ENCODE peak calls at places on chromosomes 13 and 19, in ten cellular contexts. O is HS-27A; U is activated T-helper 9 cell treated with anti-CD3 and anti-CD28 coated beads, Interleukin-2, amount 50 U/mL, for 16 hours; K is fibroblast of lung; W is stimulated activated CD8-positive, alpha-beta memory T cell treated with anti-CD3 and anti-CD28 coated beads, Interleukin-7, amount 100 ng/mL, for 4 hours; S is anterior cingulate cortex; Y is progenitor cell of endocrine pancreas; V is sciatic nerve; J is HTR-8/SVneo; D is tibial nerve. B is an unnamed sample.
A peak's percentile ranks its signal among the peaks of the same experiment; 100 is the strongest.

GRCh38 chr13:23323946-23324709 is 109.4 kb downstream of the SACS start:
- DNase-seq in D (no peak), Y (no peak), K (peak; percentile 61), U (no peak), W (no peak), V (no peak), S (no peak), O (no peak), J (no peak), B (no peak)

GRCh38 chr19:3761382-3762129 is at the start of gene APBA3:
- DNase-seq in D (peak; percentile 92), U (peak; percentile 95), O (peak; percentile 70), S (peak; percentile 75), V (peak; percentile 95), K (peak; percentile 72), W (peak; percentile 91), Y (peak; percentile 91), J (peak; percentile 82), B (peak; percentile 83)

GRCh38 chr19:19561946-19562664 is 24.0 kb downstream of the CILP2 start:
- DNase-seq in J (no peak), V (no peak), O (no peak), Y (no peak), S (no peak), W (no peak), U (no peak), D (no peak), K (no peak), B (no peak)

GRCh38 chr19:46654621-46655152 is 6.3 kb downstream of the DACT3 start:
- DNase-seq in V (no peak), U (no peak), Y (no peak), J (no peak), W (no peak), O (no peak), S (peak; percentile 64), K (no peak), D (no peak), B (no peak)

GRCh38 chr13:19072543-19072942 is 109.1 kb downstream of the TUBA3C start:
- DNase-seq in W (no peak), S (no peak), U (no peak), V (no peak), Y (no peak), K (no peak), J (no peak), O (no peak), D (no peak), B (no peak)

GRCh38 chr13:58165617-58166016 is 534.1 kb downstream of the PCDH17 start:
- DNase-seq in K (peak; percentile 3), U (no peak), O (no peak), D (no peak), V (no peak), W (no peak), Y (no peak), J (no peak), S (no peak), B (no peak)

GRCh38 chr13:80006940-80007339 is 334.0 kb downstream of the SPRY2 start:
- DNase-seq in D (no peak), K (no peak), J (no peak), S (no peak), U (no peak), V (no peak), O (no peak), W (no peak), Y (no peak), B (no peak)

GRCh38 chr13:79468402-79468801 is 12.6 kb upstream of the NDFIP2 start:
- DNase-seq in Y (no peak), W (no peak), D (no peak), S (no peak), U (no peak), O (no peak), J (no peak), K (no peak), V (no peak), B (no peak)

GRCh38 chr13:23467048-23467931 is 33.8 kb upstream of the SACS start:
- DNase-seq in W (no peak), D (no peak), V (peak; percentile 61), U (no peak), Y (no peak), K (no peak), O (no peak), J (no peak), S (no peak), B (no peak)

GRCh38 chr19:22595918-22596341 is 38.2 kb upstream of the ZNF492 start:
- DNase-seq in Y (no peak), V (peak; percentile 86), O (no peak), D (peak; percentile 41), W (no peak), U (no peak), K (no peak), S (no peak), J (no peak), B (no peak)

GRCh38 chr19:21697698-21698097 is 69.7 kb downstream of the ZNF100 start:
- DNase-seq in W (no peak), V (no peak), K (no peak), U (no peak), O (no peak), Y (no peak), S (no peak), D (no peak), J (no peak), B (no peak)

GRCh38 chr13:91399189-91400093 is 1.0 kb downstream of the GPC5 start:
- DNase-seq in K (no peak), S (peak; percentile 7), Y (no peak), V (no peak), W (no peak), O (no peak), D (no peak), U (peak; percentile 0), J (no peak), B (no peak)

GRCh38 chr19:38484747-38485146 is 51.3 kb downstream of the RYR1 start:
- DNase-seq in K (no peak), D (no peak), W (no peak), S (no peak), V (no peak), O (no peak), J (no peak), U (no peak), Y (no peak), B (no peak)

GRCh38 chr13:30824651-30825050 is 81.4 kb upstream of the MEDAG start:
- DNase-seq in K (no peak), J (no peak), O (no peak), S (no peak), V (no peak), Y (no peak), D (no peak), U (no peak), W (no peak), B (no peak)

GRCh38 chr13:26325876-26326275 is 71.9 kb downstream of the CDK8 start:
- DNase-seq in J (no peak), K (peak; percentile 37), W (no peak), S (no peak), D (no peak), Y (no peak), V (no peak), U (no peak), O (no peak), B (no peak)

GRCh38 chr19:10142701-10143375 is 23.1 kb upstream of the EIF3G start:
- DNase-seq in U (no peak), J (no peak), K (no peak), S (no peak), W (no peak), V (no peak), D (no peak), O (no peak), Y (no peak), B (no peak)

GRCh38 chr13:41668130-41668757 is 210.9 kb downstream of the RGCC start:
- DNase-seq in V (no peak), S (peak; percentile 15), O (peak; percentile 31), K (peak; percentile 90), U (no peak), Y (peak; percentile 15), J (peak; percentile 28), D (peak; percentile 70), W (no peak), B (peak; percentile 91)

GRCh38 chr13:98978280-98978679 is 416 bp upstream of the DOCK9 start:
- DNase-seq in O (peak; percentile 52), U (no peak), Y (no peak), K (peak; percentile 97), D (no peak), J (peak; percentile 41), W (no peak), S (no peak), V (no peak), B (peak; percentile 84)

B was measured in brain microvascular endothelial cell.